ENCODE peak calls at places on chromosome 13, in ten cellular contexts. One of them, this sample, is unnamed. For H3K4me1, the result is how much of the 10 kb centered on the place peaks cover.

GRCh38 chr13:38566526-38566925 is 120.4 kb upstream of the FREM2 start:
- DNase-seq in left ventricle myocardium inferior: no peak
- DNase-seq in tibial nerve: no peak
- DNase-seq in uterus: no peak
- DNase-seq in GM23338: no peak
- DNase-seq in body of pancreas: no peak
- DNase-seq in SK-N-SH: peak
- DNase-seq in sigmoid colon: no peak
- DNase-seq in DND-41: no peak
- DNase-seq in naive thymus-derived CD4-positive, alpha-beta T cell: no peak
- DNase-seq in this sample: no peak

GRCh38 chr13:37319041-37319443 is 213.6 kb upstream of the CSNK1A1L start:
- DNase-seq in left ventricle myocardium inferior: no peak
- DNase-seq in tibial nerve: no peak
- DNase-seq in uterus: no peak
- DNase-seq in GM23338: no peak
- DNase-seq in body of pancreas: no peak
- DNase-seq in SK-N-SH: no peak
- DNase-seq in sigmoid colon: no peak
- DNase-seq in DND-41: no peak
- DNase-seq in naive thymus-derived CD4-positive, alpha-beta T cell: no peak
- DNase-seq in this sample: no peak

GRCh38 chr13:99214232-99214631 is 13.6 kb downstream of the UBAC2 start:
- DNase-seq in left ventricle myocardium inferior: no peak
- DNase-seq in tibial nerve: no peak
- DNase-seq in uterus: no peak
- DNase-seq in GM23338: peak
- DNase-seq in body of pancreas: no peak
- DNase-seq in SK-N-SH: no peak
- DNase-seq in sigmoid colon: no peak
- DNase-seq in DND-41: peak
- DNase-seq in naive thymus-derived CD4-positive, alpha-beta T cell: no peak
- DNase-seq in this sample: no peak

GRCh38 chr13:26557051-26557392 is 461 bp upstream of the WASF3 start:
- DNase-seq in left ventricle myocardium inferior: no peak
- DNase-seq in tibial nerve: no peak
- DNase-seq in uterus: no peak
- DNase-seq in GM23338: no peak
- DNase-seq in body of pancreas: no peak
- DNase-seq in SK-N-SH: no peak
- DNase-seq in sigmoid colon: no peak
- DNase-seq in DND-41: no peak
- DNase-seq in naive thymus-derived CD4-positive, alpha-beta T cell: no peak
- DNase-seq in this sample: no peak

GRCh38 chr13:30371649-30372265 is 50.5 kb upstream of the UBE2L5 start:
- DNase-seq in left ventricle myocardium inferior: no peak
- DNase-seq in tibial nerve: no peak
- DNase-seq in uterus: no peak
- DNase-seq in GM23338: no peak
- DNase-seq in body of pancreas: peak
- DNase-seq in SK-N-SH: no peak
- DNase-seq in sigmoid colon: no peak
- DNase-seq in DND-41: peak
- DNase-seq in naive thymus-derived CD4-positive, alpha-beta T cell: peak
- DNase-seq in this sample: no peak

GRCh38 chr13:42048625-42049453 is at the start of gene DGKH:
- DNase-seq in left ventricle myocardium inferior: peak
- DNase-seq in tibial nerve: peak
- DNase-seq in uterus: peak
- DNase-seq in GM23338: peak
- DNase-seq in body of pancreas: peak
- DNase-seq in SK-N-SH: peak
- DNase-seq in sigmoid colon: peak
- DNase-seq in DND-41: peak
- DNase-seq in naive thymus-derived CD4-positive, alpha-beta T cell: peak
- DNase-seq in this sample: peak

GRCh38 chr13:39415403-39415802 is 187.6 kb downstream of the LHFPL6 start:
- DNase-seq in left ventricle myocardium inferior: peak
- DNase-seq in tibial nerve: no peak
- DNase-seq in uterus: peak
- DNase-seq in GM23338: peak
- DNase-seq in body of pancreas: peak
- DNase-seq in SK-N-SH: peak
- DNase-seq in sigmoid colon: peak
- DNase-seq in DND-41: no peak
- DNase-seq in naive thymus-derived CD4-positive, alpha-beta T cell: no peak
- DNase-seq in this sample: peak

GRCh38 chr13:28657784-28658538 is 969 bp upstream of the POMP start:
- DNase-seq in left ventricle myocardium inferior: no peak
- DNase-seq in tibial nerve: no peak
- DNase-seq in uterus: no peak
- DNase-seq in GM23338: no peak
- DNase-seq in body of pancreas: no peak
- DNase-seq in SK-N-SH: peak
- DNase-seq in sigmoid colon: no peak
- DNase-seq in DND-41: no peak
- DNase-seq in naive thymus-derived CD4-positive, alpha-beta T cell: no peak
- DNase-seq in this sample: no peak

GRCh38 chr13:113120300-113121182 is 2.1 kb upstream of the F10 start:
- DNase-seq in left ventricle myocardium inferior: no peak
- DNase-seq in tibial nerve: no peak
- DNase-seq in uterus: no peak
- DNase-seq in GM23338: no peak
- DNase-seq in body of pancreas: no peak
- DNase-seq in SK-N-SH: no peak
- DNase-seq in sigmoid colon: no peak
- DNase-seq in DND-41: no peak
- DNase-seq in naive thymus-derived CD4-positive, alpha-beta T cell: no peak
- DNase-seq in this sample: no peak

GRCh38 chr13:52359534-52359933 is 46.4 kb downstream of the THSD1 start:
- DNase-seq in left ventricle myocardium inferior: no peak
- DNase-seq in tibial nerve: peak
- DNase-seq in uterus: no peak
- DNase-seq in GM23338: no peak
- DNase-seq in body of pancreas: no peak
- DNase-seq in SK-N-SH: peak
- DNase-seq in sigmoid colon: no peak
- DNase-seq in DND-41: no peak
- DNase-seq in naive thymus-derived CD4-positive, alpha-beta T cell: no peak
- DNase-seq in this sample: no peak

GRCh38 chr13:44155422-44156293 is 218.0 kb upstream of the SERP2 start:
- DNase-seq in left ventricle myocardium inferior: peak
- DNase-seq in tibial nerve: peak
- DNase-seq in uterus: peak
- DNase-seq in GM23338: peak
- DNase-seq in body of pancreas: peak
- DNase-seq in SK-N-SH: no peak
- DNase-seq in sigmoid colon: peak
- DNase-seq in DND-41: no peak
- DNase-seq in naive thymus-derived CD4-positive, alpha-beta T cell: no peak
- DNase-seq in this sample: peak

GRCh38 chr13:76000131-76000530 is 364.0 kb downstream of the LMO7 start:
- DNase-seq in left ventricle myocardium inferior: no peak
- DNase-seq in tibial nerve: no peak
- DNase-seq in uterus: no peak
- DNase-seq in GM23338: no peak
- DNase-seq in body of pancreas: no peak
- DNase-seq in SK-N-SH: no peak
- DNase-seq in sigmoid colon: no peak
- DNase-seq in DND-41: no peak
- DNase-seq in naive thymus-derived CD4-positive, alpha-beta T cell: no peak
- DNase-seq in this sample: no peak

GRCh38 chr13:73421310-73421912 is 362.6 kb downstream of the KLF5 start:
- DNase-seq in left ventricle myocardium inferior: no peak
- DNase-seq in tibial nerve: no peak
- DNase-seq in uterus: no peak
- DNase-seq in GM23338: no peak
- DNase-seq in body of pancreas: peak
- DNase-seq in SK-N-SH: no peak
- DNase-seq in sigmoid colon: no peak
- DNase-seq in DND-41: no peak
- DNase-seq in naive thymus-derived CD4-positive, alpha-beta T cell: no peak
- DNase-seq in this sample: no peak

GRCh38 chr13:79799466-79799865 is 318.5 kb downstream of the NDFIP2 start:
- DNase-seq in left ventricle myocardium inferior: no peak
- DNase-seq in tibial nerve: no peak
- DNase-seq in uterus: no peak
- DNase-seq in GM23338: no peak
- DNase-seq in body of pancreas: no peak
- DNase-seq in SK-N-SH: peak
- DNase-seq in sigmoid colon: no peak
- DNase-seq in DND-41: no peak
- DNase-seq in naive thymus-derived CD4-positive, alpha-beta T cell: no peak
- DNase-seq in this sample: no peak

GRCh38 chr13:50512602-50513527 is 330.6 kb downstream of the DLEU7 start:
- DNase-seq in left ventricle myocardium inferior: peak
- DNase-seq in tibial nerve: peak
- DNase-seq in uterus: peak
- DNase-seq in GM23338: no peak
- DNase-seq in body of pancreas: peak
- DNase-seq in SK-N-SH: no peak
- DNase-seq in sigmoid colon: peak
- DNase-seq in DND-41: peak
- DNase-seq in naive thymus-derived CD4-positive, alpha-beta T cell: peak
- DNase-seq in this sample: peak

GRCh38 chr13:50511877-50512332 is 331.6 kb downstream of the DLEU7 start:
- DNase-seq in left ventricle myocardium inferior: no peak
- DNase-seq in tibial nerve: no peak
- DNase-seq in uterus: no peak
- DNase-seq in GM23338: no peak
- DNase-seq in body of pancreas: no peak
- DNase-seq in SK-N-SH: no peak
- DNase-seq in sigmoid colon: no peak
- DNase-seq in DND-41: peak
- DNase-seq in naive thymus-derived CD4-positive, alpha-beta T cell: no peak
- DNase-seq in this sample: no peak

GRCh38 chr13:50509771-50510441 is 333.6 kb downstream of the DLEU7 start:
- DNase-seq in left ventricle myocardium inferior: no peak
- DNase-seq in tibial nerve: no peak
- DNase-seq in uterus: no peak
- DNase-seq in GM23338: no peak
- DNase-seq in body of pancreas: no peak
- DNase-seq in SK-N-SH: no peak
- DNase-seq in sigmoid colon: no peak
- DNase-seq in DND-41: peak
- DNase-seq in naive thymus-derived CD4-positive, alpha-beta T cell: no peak
- DNase-seq in this sample: no peak

GRCh38 chr13:50513528-50513863 is 330.0 kb downstream of the DLEU7 start:
- DNase-seq in left ventricle myocardium inferior: no peak
- DNase-seq in tibial nerve: no peak
- DNase-seq in uterus: no peak
- DNase-seq in GM23338: no peak
- DNase-seq in body of pancreas: no peak
- DNase-seq in SK-N-SH: no peak
- DNase-seq in sigmoid colon: no peak
- DNase-seq in DND-41: peak
- DNase-seq in naive thymus-derived CD4-positive, alpha-beta T cell: no peak
- DNase-seq in this sample: no peak

DNA sequence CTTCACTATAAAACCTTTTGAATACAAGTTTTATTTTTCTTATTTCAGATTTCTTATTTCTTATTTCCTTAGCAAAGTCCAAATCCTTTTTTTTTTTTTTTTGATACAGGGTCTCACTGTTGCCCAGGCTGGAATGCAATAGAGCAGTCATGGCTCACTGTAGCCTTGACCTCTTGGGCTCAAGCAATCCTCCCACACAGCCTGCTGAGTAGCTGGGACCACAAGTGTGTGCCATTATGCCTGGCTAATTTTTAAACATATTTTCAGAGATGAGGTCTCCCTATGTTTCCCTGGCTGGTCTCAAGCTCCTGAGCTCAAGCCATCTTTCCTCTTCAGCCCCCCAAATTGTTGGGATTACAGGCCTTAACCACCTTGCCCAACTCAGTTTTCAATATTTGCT is 334.3 kb downstream of the DLEU7 start:
- DNase-seq in left ventricle myocardium inferior: no peak
- DNase-seq in tibial nerve: no peak
- DNase-seq in uterus: no peak
- DNase-seq in GM23338: no peak
- DNase-seq in body of pancreas: no peak
- DNase-seq in SK-N-SH: no peak
- DNase-seq in sigmoid colon: no peak
- DNase-seq in DND-41: no peak
- DNase-seq in naive thymus-derived CD4-positive, alpha-beta T cell: no peak
- DNase-seq in this sample: no peak
- H3K4me1 ChIP-seq in left ventricle myocardium inferior: under half
- H3K4me1 ChIP-seq in tibial nerve: under half
- H3K4me1 ChIP-seq in uterus: under half
- H3K4me1 ChIP-seq in GM23338: under half
- H3K4me1 ChIP-seq in body of pancreas: under half
- H3K4me1 ChIP-seq in SK-N-SH: under half
- H3K4me1 ChIP-seq in sigmoid colon: under half
- H3K4me1 ChIP-seq in DND-41: under half
- H3K4me1 ChIP-seq in naive thymus-derived CD4-positive, alpha-beta T cell: under half
- H3K4me1 ChIP-seq in this sample: under half

GRCh38 chr13:110320645-110321044 is 13.6 kb downstream of the COL4A2 start:
- DNase-seq in left ventricle myocardium inferior: no peak
- DNase-seq in tibial nerve: no peak
- DNase-seq in uterus: no peak
- DNase-seq in GM23338: no peak
- DNase-seq in body of pancreas: no peak
- DNase-seq in SK-N-SH: no peak
- DNase-seq in sigmoid colon: no peak
- DNase-seq in DND-41: no peak
- DNase-seq in naive thymus-derived CD4-positive, alpha-beta T cell: no peak
- DNase-seq in this sample: no peak
- H3K4me1 ChIP-seq in left ventricle myocardium inferior: half or more
- H3K4me1 ChIP-seq in tibial nerve: half or more
- H3K4me1 ChIP-seq in uterus: under half
- H3K4me1 ChIP-seq in GM23338: under half
- H3K4me1 ChIP-seq in body of pancreas: under half
- H3K4me1 ChIP-seq in SK-N-SH: under half
- H3K4me1 ChIP-seq in sigmoid colon: half or more
- H3K4me1 ChIP-seq in DND-41: under half
- H3K4me1 ChIP-seq in naive thymus-derived CD4-positive, alpha-beta T cell: under half
- H3K4me1 ChIP-seq in this sample: half or more

GRCh38 chr13:33217256-33217655 is 68.3 kb downstream of the STARD13 start:
- DNase-seq in left ventricle myocardium inferior: no peak
- DNase-seq in tibial nerve: no peak
- DNase-seq in uterus: no peak
- DNase-seq in GM23338: no peak
- DNase-seq in body of pancreas: no peak
- DNase-seq in SK-N-SH: no peak
- DNase-seq in sigmoid colon: no peak
- DNase-seq in DND-41: no peak
- DNase-seq in naive thymus-derived CD4-positive, alpha-beta T cell: no peak
- DNase-seq in this sample: peak
- H3K4me1 ChIP-seq in left ventricle myocardium inferior: half or more
- H3K4me1 ChIP-seq in tibial nerve: half or more
- H3K4me1 ChIP-seq in uterus: under half
- H3K4me1 ChIP-seq in GM23338: under half
- H3K4me1 ChIP-seq in body of pancreas: under half
- H3K4me1 ChIP-seq in SK-N-SH: under half
- H3K4me1 ChIP-seq in sigmoid colon: half or more
- H3K4me1 ChIP-seq in DND-41: under half
- H3K4me1 ChIP-seq in naive thymus-derived CD4-positive, alpha-beta T cell: under half
- H3K4me1 ChIP-seq in this sample: under half

DNA sequence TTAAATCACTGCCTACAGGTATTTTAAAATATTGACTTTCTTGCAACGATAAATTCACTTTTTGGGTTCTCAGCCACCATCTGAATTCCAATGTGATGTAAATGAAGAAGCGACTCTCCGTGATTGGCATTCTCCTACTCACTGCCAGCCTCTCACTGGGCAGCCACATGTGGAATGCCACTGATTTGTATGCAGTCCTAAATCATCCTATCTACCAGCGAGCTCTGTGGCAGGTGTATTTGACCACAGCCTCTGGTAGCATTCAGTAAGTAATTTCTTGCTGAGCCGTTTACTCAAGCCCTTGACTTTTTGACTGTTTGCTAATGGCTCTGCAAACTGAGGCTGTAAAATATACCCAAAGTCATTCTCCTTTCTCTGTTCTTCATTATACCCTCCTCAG is 559.0 kb upstream of the SLC10A2 start:
- DNase-seq in left ventricle myocardium inferior: no peak
- DNase-seq in tibial nerve: no peak
- DNase-seq in uterus: no peak
- DNase-seq in GM23338: peak
- DNase-seq in body of pancreas: no peak
- DNase-seq in SK-N-SH: no peak
- DNase-seq in sigmoid colon: no peak
- DNase-seq in DND-41: no peak
- DNase-seq in naive thymus-derived CD4-positive, alpha-beta T cell: no peak
- DNase-seq in this sample: no peak
- H3K4me1 ChIP-seq in left ventricle myocardium inferior: under half
- H3K4me1 ChIP-seq in tibial nerve: under half
- H3K4me1 ChIP-seq in uterus: under half
- H3K4me1 ChIP-seq in GM23338: under half
- H3K4me1 ChIP-seq in body of pancreas: under half
- H3K4me1 ChIP-seq in SK-N-SH: under half
- H3K4me1 ChIP-seq in sigmoid colon: under half
- H3K4me1 ChIP-seq in DND-41: under half
- H3K4me1 ChIP-seq in naive thymus-derived CD4-positive, alpha-beta T cell: under half
- H3K4me1 ChIP-seq in this sample: under half

This sample was measured in heart left ventricle.